ENCODE peak calls at places on chromosomes 1 and 21, in four cellular contexts. S is mesendoderm, Q is mesenchymal stem cell, T is aorta. I is an unnamed sample. For H3K36me3, the result is how much of the 10 kb centered on the place peaks cover.

GRCh38 chr1:239719642-239720258 is 333.4 kb downstream of the CHRM3 start:
- DNase-seq in S (no peak), Q (no peak), T (no peak), I (no peak)

GRCh38 chr1:1839311-1839965 is 51.4 kb downstream of the GNB1 start:
- DNase-seq in S (peak), Q (no peak), T (peak), I (no peak)

GRCh38 chr1:194102607-194103006 is 916.2 kb upstream of the B3GALT2 start:
- DNase-seq in S (peak), Q (no peak), T (no peak), I (peak)

GRCh38 chr1:3016641-3017439 is 4.4 kb upstream of the ACTRT2 start:
- DNase-seq in S (no peak), Q (no peak), T (peak), I (no peak)

GRCh38 chr1:85611856-85612255 is 31.3 kb downstream of the CCN1 start:
- DNase-seq in S (peak), Q (peak), T (no peak), I (peak)

GRCh38 chr21:40678681-40679284 is 168.2 kb downstream of the DSCAM start:
- DNase-seq in S (no peak), Q (no peak), T (no peak), I (no peak)

GRCh38 chr1:1371741-1372711 is 3.0 kb downstream of the AURKAIP1 start:
- DNase-seq in S (peak), Q (peak), T (peak), I (peak)

GRCh38 chr1:242002072-242002471 is 3.2 kb upstream of the MAP1LC3C start:
- DNase-seq in S (no peak), Q (no peak), T (no peak), I (no peak)

GRCh38 chr1:156608981-156609380 is 7.7 kb upstream of the GPATCH4 start:
- DNase-seq in S (no peak), Q (peak), T (peak), I (peak)

GRCh38 chr1:17834561-17835100 is 79.5 kb downstream of the ACTL8 start:
- DNase-seq in S (peak), Q (no peak), T (no peak), I (no peak)

GRCh38 chr1:198623920-198624647 is 14.8 kb upstream of the PTPRC start:
- DNase-seq in S (no peak), Q (peak), T (no peak), I (peak)

GRCh38 chr1:151972533-151973270 is 21.0 kb downstream of the S100A10 start:
- DNase-seq in S (peak), Q (peak), T (no peak), I (peak)

GRCh38 chr1:152035406-152036315 is 1.1 kb downstream of the S100A11 start:
- DNase-seq in S (peak), Q (peak), T (no peak), I (peak)

GRCh38 chr1:84339503-84339902 is 38.0 kb downstream of the SAMD13 start:
- DNase-seq in S (no peak), Q (no peak), T (no peak), I (no peak)

GRCh38 chr1:9724706-9725476 is 73.4 kb downstream of the PIK3CD start:
- DNase-seq in S (peak), Q (peak), T (no peak), I (peak)

GRCh38 chr1:50704126-50704525 is 255.9 kb downstream of the FAF1 start:
- DNase-seq in S (peak), Q (peak), T (no peak), I (peak)

GRCh38 chr1:67390041-67390887 is 39.9 kb downstream of the SERBP1 start:
- DNase-seq in S (no peak), Q (peak), T (no peak), I (peak)

GRCh38 chr1:210402560-210402959 is 73.9 kb downstream of the HHAT start:
- DNase-seq in S (no peak), Q (no peak), T (no peak), I (no peak)

GRCh38 chr1:44483089-44483488 is 78.0 kb downstream of the RNF220 start:
- DNase-seq in S (no peak), Q (no peak), T (no peak), I (no peak)

GRCh38 chr1:109767596-109768334 is 4.0 kb upstream of the EPS8L3 start:
- DNase-seq in S (no peak), Q (no peak), T (peak), I (no peak)

GRCh38 chr1:182261655-182262054 is 129.9 kb downstream of the GLUL start:
- DNase-seq in S (no peak), Q (no peak), T (no peak), I (no peak)

GRCh38 chr1:7575041-7575400 is 196.1 kb upstream of the VAMP3 start:
- DNase-seq in S (no peak), Q (no peak), T (peak), I (no peak)

GRCh38 chr1:33307494-33307864 is 13.4 kb downstream of the A3GALT2 start:
- DNase-seq in S (no peak), Q (no peak), T (no peak), I (no peak)

GRCh38 chr1:174815036-174815435 is 184.7 kb upstream of the CACYBP start:
- DNase-seq in S (peak), Q (peak), T (no peak), I (no peak)

GRCh38 chr21:31873275-31873695 is 465 bp downstream of the HUNK start:
- DNase-seq in S (peak), Q (no peak), T (peak), I (peak)

GRCh38 chr1:218357211-218357892 is 12.2 kb downstream of the TGFB2 start:
- DNase-seq in S (no peak), Q (peak), T (no peak), I (no peak)
- H3K36me3 ChIP-seq in S (under half), Q (under half), T (under half), I (under half)

DNA sequence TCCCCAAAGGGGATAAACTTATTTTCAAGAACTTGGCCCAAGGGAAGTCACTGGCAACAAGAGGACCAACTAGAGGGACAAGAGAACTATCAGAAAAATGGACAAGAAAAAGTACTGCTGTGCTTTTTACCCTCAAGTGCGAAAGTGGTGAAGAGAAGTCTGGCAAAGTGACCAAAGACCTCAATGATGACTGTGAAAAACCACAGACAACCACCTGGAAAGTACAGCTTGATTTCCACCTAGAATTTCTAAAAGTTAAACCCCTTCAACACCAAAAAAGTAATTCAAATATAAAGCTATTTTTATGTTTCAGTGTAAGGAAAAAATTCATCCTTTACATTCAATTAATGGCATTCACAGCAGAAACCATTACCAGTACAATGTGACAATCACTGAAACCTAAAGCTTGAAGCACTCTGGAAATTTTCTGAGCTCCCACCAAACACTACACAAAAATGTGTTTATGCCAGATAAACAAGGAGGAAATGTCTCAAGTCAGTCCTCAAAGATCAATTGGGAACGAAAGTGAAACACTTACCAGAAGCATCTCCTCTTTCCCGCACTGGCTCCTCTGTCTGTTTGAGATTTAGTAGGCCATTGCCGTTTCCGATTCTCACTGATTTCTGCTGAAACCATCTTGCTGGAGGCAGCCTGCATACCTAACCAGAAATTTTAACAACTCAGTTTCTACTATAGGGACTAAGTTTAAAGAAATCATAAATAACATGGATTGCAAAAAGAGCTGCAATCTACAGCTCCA is 8.3 kb downstream of the SDE2 start:
- DNase-seq in S (no peak), Q (no peak), T (no peak), I (no peak)
- H3K36me3 ChIP-seq in S (under half), Q (half or more), T (under half), I (half or more)

GRCh38 chr1:52436817-52437216 is 32.4 kb downstream of the PRPF38A start:
- DNase-seq in S (peak), Q (no peak), T (no peak), I (no peak)
- H3K36me3 ChIP-seq in S (under half), Q (half or more), T (under half), I (half or more)

GRCh38 chr21:46208761-46209721 is 19.5 kb downstream of the LSS start:
- DNase-seq in S (no peak), Q (no peak), T (peak), I (no peak)

GRCh38 chr21:46211376-46211775 is 17.2 kb downstream of the LSS start:
- DNase-seq in S (no peak), Q (no peak), T (peak), I (no peak)

GRCh38 chr21:46211786-46212720 is 16.5 kb downstream of the LSS start:
- DNase-seq in S (no peak), Q (no peak), T (peak), I (no peak)

GRCh38 chr21:46212721-46213484 is 15.7 kb downstream of the LSS start:
- DNase-seq in S (no peak), Q (no peak), T (peak), I (no peak)

DNA sequence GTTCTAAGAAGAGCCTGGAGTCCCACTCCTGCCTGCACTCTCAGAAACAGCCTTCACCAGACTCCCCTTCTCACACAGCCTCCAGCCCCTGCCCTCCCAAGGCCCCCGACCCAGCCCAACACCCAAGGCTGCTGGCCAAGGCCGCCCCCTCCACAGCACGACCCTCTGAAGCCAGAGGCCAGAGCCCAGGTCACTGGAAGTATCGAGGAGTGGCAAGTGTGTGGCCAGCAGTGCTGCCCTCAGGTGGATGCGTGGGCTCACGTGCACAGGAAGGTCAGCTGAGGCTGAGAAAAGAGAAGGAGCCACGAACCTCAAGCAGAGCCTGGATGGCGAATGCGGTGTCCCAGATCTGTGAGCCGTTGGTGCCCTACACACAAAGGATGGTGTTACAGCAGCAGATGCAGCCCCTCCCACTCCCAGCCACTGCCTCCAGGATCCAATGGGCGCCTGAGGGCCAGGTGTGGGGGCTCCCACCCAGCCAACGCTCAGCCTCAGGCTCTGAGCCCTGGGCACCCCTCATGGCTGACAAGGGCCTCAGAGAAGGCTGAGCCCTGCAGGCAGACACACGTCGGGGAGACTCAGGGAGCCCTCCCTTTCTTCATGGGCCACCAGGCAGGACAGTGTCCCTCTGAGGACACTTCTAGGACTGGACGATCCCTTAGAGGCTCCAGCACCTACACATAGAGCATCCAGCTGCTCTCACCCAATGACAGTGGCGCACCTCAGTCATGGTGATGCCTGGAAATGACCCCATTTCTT is 18.0 kb downstream of the LSS start:
- DNase-seq in S (peak), Q (no peak), T (peak), I (no peak)
- H3K36me3 ChIP-seq in S (under half), Q (half or more), T (under half), I (half or more)

GRCh38 chr1:119718409-119718808 is 6.7 kb downstream of the PHGDH start:
- DNase-seq in S (no peak), Q (no peak), T (no peak), I (no peak)

GRCh38 chr1:119718969-119719368 is 7.2 kb downstream of the PHGDH start:
- DNase-seq in S (no peak), Q (no peak), T (no peak), I (no peak)

GRCh38 chr1:119724611-119725218 is 13.0 kb downstream of the PHGDH start:
- DNase-seq in S (no peak), Q (no peak), T (no peak), I (no peak)

GRCh38 chr1:119721933-119722332 is 10.2 kb downstream of the PHGDH start:
- DNase-seq in S (no peak), Q (no peak), T (no peak), I (no peak)

DNA sequence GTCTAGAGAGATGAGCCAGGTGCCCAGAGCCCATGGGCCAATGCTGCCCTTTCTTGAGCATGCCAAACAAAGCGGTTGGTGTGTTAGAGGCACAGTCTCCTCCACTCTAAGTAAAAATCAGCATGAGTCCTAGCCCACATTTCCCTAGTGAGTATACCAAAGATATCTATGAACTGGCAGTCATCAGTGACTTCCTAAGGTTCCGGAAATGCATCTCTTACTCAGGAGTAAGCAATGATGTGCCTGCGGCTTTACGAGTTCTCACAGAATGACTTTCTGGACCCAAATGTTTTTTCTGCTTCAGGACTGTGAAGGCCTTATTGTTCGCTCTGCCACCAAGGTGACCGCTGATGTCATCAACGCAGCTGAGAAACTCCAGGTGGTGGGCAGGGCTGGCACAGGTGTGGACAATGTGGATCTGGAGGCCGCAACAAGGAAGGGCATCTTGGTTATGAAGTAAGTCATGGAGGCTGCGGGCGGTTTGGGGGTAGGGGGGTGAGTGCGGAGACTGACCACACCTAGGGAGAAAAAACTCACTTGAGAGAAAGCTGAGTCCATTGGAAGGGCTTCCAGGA is 9.2 kb downstream of the PHGDH start:
- DNase-seq in S (no peak), Q (no peak), T (no peak), I (no peak)
- H3K36me3 ChIP-seq in S (under half), Q (under half), T (under half), I (under half)

DNA sequence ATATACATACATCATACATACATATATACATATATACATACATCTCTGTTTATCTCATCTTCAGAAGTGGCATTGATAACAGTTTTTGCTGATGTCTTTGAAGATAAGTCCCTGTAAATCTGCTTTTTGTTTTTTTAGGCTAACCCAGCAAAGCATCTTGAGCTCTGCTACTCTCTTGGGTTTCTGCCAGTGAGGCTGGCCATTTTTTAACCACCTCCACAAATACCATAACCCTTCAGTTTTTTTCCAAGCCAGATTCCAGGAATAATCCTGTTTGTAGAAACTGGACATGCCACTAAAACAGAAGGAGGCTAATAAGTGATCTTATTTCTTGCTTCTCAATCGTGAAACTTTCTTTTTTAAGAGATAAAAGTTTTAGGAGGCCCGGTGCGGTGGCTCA is 21.6 kb downstream of the SDHC start:
- DNase-seq in S (no peak), Q (no peak), T (no peak), I (peak)
- H3K36me3 ChIP-seq in S (under half), Q (half or more), T (under half), I (half or more)

GRCh38 chr1:70222716-70223235 is 1.6 kb downstream of the SRSF11 start:
- DNase-seq in S (no peak), Q (peak), T (no peak), I (peak)

GRCh38 chr1:70220015-70220414 is 1.2 kb upstream of the SRSF11 start:
- DNase-seq in S (no peak), Q (no peak), T (no peak), I (no peak)

GRCh38 chr1:70221241-70222077 is at the start of gene SRSF11:
- DNase-seq in S (peak), Q (peak), T (peak), I (peak)

GRCh38 chr1:70224954-70225353 is 3.8 kb downstream of the SRSF11 start:
- DNase-seq in S (peak), Q (no peak), T (no peak), I (no peak)

GRCh38 chr1:70220517-70221240 is 501 bp upstream of the SRSF11 start:
- DNase-seq in S (no peak), Q (no peak), T (no peak), I (no peak)
- H3K36me3 ChIP-seq in S (under half), Q (half or more), T (under half), I (under half)

DNA sequence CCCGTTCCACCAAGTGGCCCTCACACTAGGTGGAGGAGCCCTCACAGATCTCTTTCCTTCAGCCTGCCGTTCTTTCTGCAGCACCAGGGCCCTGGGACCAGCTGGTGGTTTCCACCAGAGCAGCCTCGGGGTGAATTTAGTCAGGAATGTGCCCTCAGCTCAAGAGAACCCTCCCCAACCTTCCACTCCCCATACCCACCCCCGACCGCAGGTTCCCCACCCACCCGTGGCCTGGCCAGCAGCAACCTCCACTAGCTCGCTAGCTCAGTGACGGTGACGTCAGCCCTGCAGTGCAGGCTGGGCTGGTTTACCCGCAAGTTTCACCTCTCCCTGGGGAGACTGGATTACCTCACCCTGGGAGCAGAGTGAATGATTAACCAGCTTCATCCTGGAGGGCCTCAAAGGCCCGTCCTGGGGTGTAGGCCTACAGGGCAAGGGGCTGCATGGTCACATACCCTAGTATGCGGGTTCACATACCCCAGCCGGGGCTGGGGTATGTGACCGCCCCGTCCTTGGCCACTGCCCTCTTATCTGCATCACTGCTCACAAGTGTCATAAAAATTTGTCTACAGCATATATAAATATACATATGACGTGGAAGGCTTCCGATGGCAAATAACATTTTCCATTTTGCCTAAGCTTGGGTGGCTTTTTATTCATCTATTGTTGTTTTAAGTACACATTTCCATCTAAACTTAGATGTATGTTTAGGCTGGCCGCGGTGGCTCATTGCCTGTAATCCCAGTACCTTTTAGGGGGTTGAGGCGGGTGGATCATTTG is 24.5 kb downstream of the ELF3 start:
- DNase-seq in S (peak), Q (peak), T (peak), I (peak)
- H3K36me3 ChIP-seq in S (under half), Q (under half), T (under half), I (under half)

GRCh38 chr1:212037900-212038299 is 2.4 kb downstream of the DTL start:
- DNase-seq in S (no peak), Q (peak), T (no peak), I (no peak)
- H3K36me3 ChIP-seq in S (under half), Q (under half), T (under half), I (under half)

DNA sequence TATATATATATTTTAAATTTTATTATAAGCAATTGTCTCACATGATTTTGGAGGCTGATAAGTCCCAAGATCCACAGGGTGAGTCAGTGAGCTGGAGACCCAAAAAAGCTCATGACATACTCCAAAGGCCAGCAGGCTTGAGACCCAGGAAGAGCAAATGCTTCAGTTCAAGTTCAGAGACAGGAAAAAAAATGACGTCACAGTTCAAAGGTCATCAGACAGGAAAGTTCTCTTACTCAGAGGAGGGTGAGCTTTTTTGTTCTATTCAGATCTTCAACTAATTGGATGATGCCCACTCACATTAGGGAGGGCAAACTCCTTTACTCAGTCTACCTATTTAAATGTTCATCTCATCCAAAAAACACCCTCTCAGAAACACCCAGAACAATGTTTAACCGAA is 18.2 kb downstream of the RXRG start:
- DNase-seq in S (no peak), Q (peak), T (no peak), I (no peak)
- H3K36me3 ChIP-seq in S (under half), Q (under half), T (under half), I (under half)